ENCODE peak calls at places on chromosome 5, in ten cellular contexts. One of them, this sample, is unnamed.

GRCh38 chr5:10654566-10654965 is 90.7 kb downstream of the ANKRD33B start:
- DNase-seq in foreskin fibroblast: no peak
- DNase-seq in mesothelial cell of epicardium: no peak
- DNase-seq in activated T-cell treated with anti-CD3 and anti-CD28 coated beads, Interleukin-2, amount 50 U/mL, for 72 hours: no peak
- DNase-seq in activated naive CD8-positive, alpha-beta T cell treated with anti-CD3 and anti-CD28 coated beads, Interleukin-2, amount 50 U/mL, for 24 hours: no peak
- DNase-seq in stimulated activated CD4-positive, alpha-beta T cell treated with anti-CD3 and anti-CD28 coated beads, Interleukin-12 subunit alpha, Interleukin-12 subunit beta, amount 100 ng/mL, for 24 hours: no peak
- DNase-seq in anterior cingulate cortex: no peak
- DNase-seq in COLO829: no peak
- DNase-seq in GM23248: no peak
- DNase-seq in heart left ventricle: no peak
- DNase-seq in this sample: no peak

GRCh38 chr5:181166812-181167733 is 19.7 kb downstream of the OR2V2 start:
- DNase-seq in COLO829: no peak
- DNase-seq in activated T-cell treated with anti-CD3 and anti-CD28 coated beads, Interleukin-2, amount 50 U/mL, for 72 hours: no peak
- DNase-seq in heart left ventricle: no peak
- DNase-seq in GM23248: no peak
- DNase-seq in foreskin fibroblast: peak; percentile 45
- DNase-seq in stimulated activated CD4-positive, alpha-beta T cell treated with anti-CD3 and anti-CD28 coated beads, Interleukin-12 subunit alpha, Interleukin-12 subunit beta, amount 100 ng/mL, for 24 hours: no peak
- DNase-seq in activated naive CD8-positive, alpha-beta T cell treated with anti-CD3 and anti-CD28 coated beads, Interleukin-2, amount 50 U/mL, for 24 hours: no peak
- DNase-seq in mesothelial cell of epicardium: no peak
- DNase-seq in anterior cingulate cortex: no peak
- DNase-seq in this sample: no peak

GRCh38 chr5:178516836-178517235 is 73.4 kb downstream of the COL23A1 start:
- DNase-seq in GM23248: no peak
- DNase-seq in anterior cingulate cortex: no peak
- DNase-seq in foreskin fibroblast: no peak
- DNase-seq in activated naive CD8-positive, alpha-beta T cell treated with anti-CD3 and anti-CD28 coated beads, Interleukin-2, amount 50 U/mL, for 24 hours: no peak
- DNase-seq in COLO829: no peak
- DNase-seq in mesothelial cell of epicardium: no peak
- DNase-seq in stimulated activated CD4-positive, alpha-beta T cell treated with anti-CD3 and anti-CD28 coated beads, Interleukin-12 subunit alpha, Interleukin-12 subunit beta, amount 100 ng/mL, for 24 hours: no peak
- DNase-seq in activated T-cell treated with anti-CD3 and anti-CD28 coated beads, Interleukin-2, amount 50 U/mL, for 72 hours: no peak
- DNase-seq in heart left ventricle: no peak
- DNase-seq in this sample: no peak

GRCh38 chr5:150734579-150735384 is 24.0 kb downstream of the DCTN4 start:
- DNase-seq in anterior cingulate cortex: no peak
- DNase-seq in mesothelial cell of epicardium: no peak
- DNase-seq in stimulated activated CD4-positive, alpha-beta T cell treated with anti-CD3 and anti-CD28 coated beads, Interleukin-12 subunit alpha, Interleukin-12 subunit beta, amount 100 ng/mL, for 24 hours: no peak
- DNase-seq in GM23248: no peak
- DNase-seq in activated naive CD8-positive, alpha-beta T cell treated with anti-CD3 and anti-CD28 coated beads, Interleukin-2, amount 50 U/mL, for 24 hours: peak; percentile 10
- DNase-seq in activated T-cell treated with anti-CD3 and anti-CD28 coated beads, Interleukin-2, amount 50 U/mL, for 72 hours: peak; percentile 61
- DNase-seq in heart left ventricle: peak; percentile 68
- DNase-seq in COLO829: no peak
- DNase-seq in foreskin fibroblast: no peak
- DNase-seq in this sample: no peak

GRCh38 chr5:113112435-113112834 is 135.8 kb downstream of the DCP2 start:
- DNase-seq in GM23248: peak; percentile 84
- DNase-seq in mesothelial cell of epicardium: no peak
- DNase-seq in anterior cingulate cortex: no peak
- DNase-seq in activated T-cell treated with anti-CD3 and anti-CD28 coated beads, Interleukin-2, amount 50 U/mL, for 72 hours: no peak
- DNase-seq in stimulated activated CD4-positive, alpha-beta T cell treated with anti-CD3 and anti-CD28 coated beads, Interleukin-12 subunit alpha, Interleukin-12 subunit beta, amount 100 ng/mL, for 24 hours: no peak
- DNase-seq in foreskin fibroblast: peak; percentile 80
- DNase-seq in COLO829: no peak
- DNase-seq in activated naive CD8-positive, alpha-beta T cell treated with anti-CD3 and anti-CD28 coated beads, Interleukin-2, amount 50 U/mL, for 24 hours: no peak
- DNase-seq in heart left ventricle: no peak
- DNase-seq in this sample: no peak

GRCh38 chr5:86570427-86571083 is 47.2 kb upstream of the COX7C start:
- DNase-seq in activated naive CD8-positive, alpha-beta T cell treated with anti-CD3 and anti-CD28 coated beads, Interleukin-2, amount 50 U/mL, for 24 hours: no peak
- DNase-seq in foreskin fibroblast: no peak
- DNase-seq in anterior cingulate cortex: no peak
- DNase-seq in COLO829: no peak
- DNase-seq in stimulated activated CD4-positive, alpha-beta T cell treated with anti-CD3 and anti-CD28 coated beads, Interleukin-12 subunit alpha, Interleukin-12 subunit beta, amount 100 ng/mL, for 24 hours: no peak
- DNase-seq in mesothelial cell of epicardium: no peak
- DNase-seq in activated T-cell treated with anti-CD3 and anti-CD28 coated beads, Interleukin-2, amount 50 U/mL, for 72 hours: no peak
- DNase-seq in GM23248: no peak
- DNase-seq in heart left ventricle: no peak
- DNase-seq in this sample: no peak

GRCh38 chr5:178155065-178155464 is 1.4 kb upstream of the NHP2 start:
- DNase-seq in COLO829: no peak
- DNase-seq in heart left ventricle: no peak
- DNase-seq in anterior cingulate cortex: no peak
- DNase-seq in activated T-cell treated with anti-CD3 and anti-CD28 coated beads, Interleukin-2, amount 50 U/mL, for 72 hours: no peak
- DNase-seq in GM23248: no peak
- DNase-seq in mesothelial cell of epicardium: no peak
- DNase-seq in foreskin fibroblast: no peak
- DNase-seq in stimulated activated CD4-positive, alpha-beta T cell treated with anti-CD3 and anti-CD28 coated beads, Interleukin-12 subunit alpha, Interleukin-12 subunit beta, amount 100 ng/mL, for 24 hours: no peak
- DNase-seq in activated naive CD8-positive, alpha-beta T cell treated with anti-CD3 and anti-CD28 coated beads, Interleukin-2, amount 50 U/mL, for 24 hours: no peak
- DNase-seq in this sample: no peak

GRCh38 chr5:65539827-65540226 is 23.1 kb downstream of the CENPK start:
- DNase-seq in anterior cingulate cortex: no peak
- DNase-seq in mesothelial cell of epicardium: no peak
- DNase-seq in stimulated activated CD4-positive, alpha-beta T cell treated with anti-CD3 and anti-CD28 coated beads, Interleukin-12 subunit alpha, Interleukin-12 subunit beta, amount 100 ng/mL, for 24 hours: no peak
- DNase-seq in activated T-cell treated with anti-CD3 and anti-CD28 coated beads, Interleukin-2, amount 50 U/mL, for 72 hours: no peak
- DNase-seq in activated naive CD8-positive, alpha-beta T cell treated with anti-CD3 and anti-CD28 coated beads, Interleukin-2, amount 50 U/mL, for 24 hours: no peak
- DNase-seq in COLO829: no peak
- DNase-seq in heart left ventricle: no peak
- DNase-seq in GM23248: peak; percentile 10
- DNase-seq in foreskin fibroblast: peak; percentile 5
- DNase-seq in this sample: no peak

GRCh38 chr5:80713640-80714039 is 58.9 kb upstream of the DHFR start:
- DNase-seq in GM23248: no peak
- DNase-seq in activated naive CD8-positive, alpha-beta T cell treated with anti-CD3 and anti-CD28 coated beads, Interleukin-2, amount 50 U/mL, for 24 hours: no peak
- DNase-seq in COLO829: no peak
- DNase-seq in heart left ventricle: no peak
- DNase-seq in foreskin fibroblast: no peak
- DNase-seq in mesothelial cell of epicardium: no peak
- DNase-seq in activated T-cell treated with anti-CD3 and anti-CD28 coated beads, Interleukin-2, amount 50 U/mL, for 72 hours: no peak
- DNase-seq in anterior cingulate cortex: no peak
- DNase-seq in stimulated activated CD4-positive, alpha-beta T cell treated with anti-CD3 and anti-CD28 coated beads, Interleukin-12 subunit alpha, Interleukin-12 subunit beta, amount 100 ng/mL, for 24 hours: no peak
- DNase-seq in this sample: no peak

GRCh38 chr5:177364159-177364962 is 6.6 kb downstream of the RGS14 start:
- DNase-seq in activated T-cell treated with anti-CD3 and anti-CD28 coated beads, Interleukin-2, amount 50 U/mL, for 72 hours: peak; percentile 64
- DNase-seq in anterior cingulate cortex: no peak
- DNase-seq in mesothelial cell of epicardium: no peak
- DNase-seq in heart left ventricle: peak; percentile 18
- DNase-seq in GM23248: peak; percentile 45
- DNase-seq in foreskin fibroblast: peak; percentile 32
- DNase-seq in stimulated activated CD4-positive, alpha-beta T cell treated with anti-CD3 and anti-CD28 coated beads, Interleukin-12 subunit alpha, Interleukin-12 subunit beta, amount 100 ng/mL, for 24 hours: no peak
- DNase-seq in activated naive CD8-positive, alpha-beta T cell treated with anti-CD3 and anti-CD28 coated beads, Interleukin-2, amount 50 U/mL, for 24 hours: no peak
- DNase-seq in COLO829: no peak
- DNase-seq in this sample: no peak

GRCh38 chr5:66239034-66239433 is 94.9 kb downstream of the SREK1 start:
- DNase-seq in stimulated activated CD4-positive, alpha-beta T cell treated with anti-CD3 and anti-CD28 coated beads, Interleukin-12 subunit alpha, Interleukin-12 subunit beta, amount 100 ng/mL, for 24 hours: no peak
- DNase-seq in heart left ventricle: no peak
- DNase-seq in activated T-cell treated with anti-CD3 and anti-CD28 coated beads, Interleukin-2, amount 50 U/mL, for 72 hours: no peak
- DNase-seq in GM23248: no peak
- DNase-seq in activated naive CD8-positive, alpha-beta T cell treated with anti-CD3 and anti-CD28 coated beads, Interleukin-2, amount 50 U/mL, for 24 hours: no peak
- DNase-seq in mesothelial cell of epicardium: no peak
- DNase-seq in anterior cingulate cortex: no peak
- DNase-seq in foreskin fibroblast: no peak
- DNase-seq in COLO829: no peak
- DNase-seq in this sample: no peak

GRCh38 chr5:40276426-40277102 is 403.2 kb upstream of the PTGER4 start:
- DNase-seq in foreskin fibroblast: no peak
- DNase-seq in mesothelial cell of epicardium: no peak
- DNase-seq in stimulated activated CD4-positive, alpha-beta T cell treated with anti-CD3 and anti-CD28 coated beads, Interleukin-12 subunit alpha, Interleukin-12 subunit beta, amount 100 ng/mL, for 24 hours: no peak
- DNase-seq in activated naive CD8-positive, alpha-beta T cell treated with anti-CD3 and anti-CD28 coated beads, Interleukin-2, amount 50 U/mL, for 24 hours: no peak
- DNase-seq in activated T-cell treated with anti-CD3 and anti-CD28 coated beads, Interleukin-2, amount 50 U/mL, for 72 hours: no peak
- DNase-seq in GM23248: no peak
- DNase-seq in COLO829: no peak
- DNase-seq in anterior cingulate cortex: no peak
- DNase-seq in heart left ventricle: no peak
- DNase-seq in this sample: no peak

GRCh38 chr5:132704875-132705274 is 31.1 kb downstream of the IL4 start:
- DNase-seq in heart left ventricle: no peak
- DNase-seq in GM23248: peak; percentile 66
- DNase-seq in mesothelial cell of epicardium: no peak
- DNase-seq in COLO829: no peak
- DNase-seq in activated T-cell treated with anti-CD3 and anti-CD28 coated beads, Interleukin-2, amount 50 U/mL, for 72 hours: no peak
- DNase-seq in activated naive CD8-positive, alpha-beta T cell treated with anti-CD3 and anti-CD28 coated beads, Interleukin-2, amount 50 U/mL, for 24 hours: no peak
- DNase-seq in foreskin fibroblast: peak; percentile 69
- DNase-seq in stimulated activated CD4-positive, alpha-beta T cell treated with anti-CD3 and anti-CD28 coated beads, Interleukin-12 subunit alpha, Interleukin-12 subunit beta, amount 100 ng/mL, for 24 hours: no peak
- DNase-seq in anterior cingulate cortex: no peak
- DNase-seq in this sample: no peak

GRCh38 chr5:52757991-52758390 is 29.7 kb upstream of the ITGA1 start:
- DNase-seq in COLO829: no peak
- DNase-seq in heart left ventricle: no peak
- DNase-seq in activated naive CD8-positive, alpha-beta T cell treated with anti-CD3 and anti-CD28 coated beads, Interleukin-2, amount 50 U/mL, for 24 hours: no peak
- DNase-seq in foreskin fibroblast: no peak
- DNase-seq in activated T-cell treated with anti-CD3 and anti-CD28 coated beads, Interleukin-2, amount 50 U/mL, for 72 hours: no peak
- DNase-seq in anterior cingulate cortex: no peak
- DNase-seq in GM23248: no peak
- DNase-seq in stimulated activated CD4-positive, alpha-beta T cell treated with anti-CD3 and anti-CD28 coated beads, Interleukin-12 subunit alpha, Interleukin-12 subunit beta, amount 100 ng/mL, for 24 hours: no peak
- DNase-seq in mesothelial cell of epicardium: no peak
- DNase-seq in this sample: no peak

GRCh38 chr5:73256012-73256411 is 83.0 kb downstream of the TMEM174 start:
- DNase-seq in foreskin fibroblast: no peak
- DNase-seq in anterior cingulate cortex: no peak
- DNase-seq in mesothelial cell of epicardium: no peak
- DNase-seq in stimulated activated CD4-positive, alpha-beta T cell treated with anti-CD3 and anti-CD28 coated beads, Interleukin-12 subunit alpha, Interleukin-12 subunit beta, amount 100 ng/mL, for 24 hours: no peak
- DNase-seq in GM23248: no peak
- DNase-seq in COLO829: no peak
- DNase-seq in activated naive CD8-positive, alpha-beta T cell treated with anti-CD3 and anti-CD28 coated beads, Interleukin-2, amount 50 U/mL, for 24 hours: no peak
- DNase-seq in activated T-cell treated with anti-CD3 and anti-CD28 coated beads, Interleukin-2, amount 50 U/mL, for 72 hours: no peak
- DNase-seq in heart left ventricle: no peak
- DNase-seq in this sample: no peak

GRCh38 chr5:97112212-97112611 is 30.2 kb downstream of the LIX1 start:
- DNase-seq in mesothelial cell of epicardium: no peak
- DNase-seq in GM23248: no peak
- DNase-seq in heart left ventricle: no peak
- DNase-seq in stimulated activated CD4-positive, alpha-beta T cell treated with anti-CD3 and anti-CD28 coated beads, Interleukin-12 subunit alpha, Interleukin-12 subunit beta, amount 100 ng/mL, for 24 hours: no peak
- DNase-seq in activated T-cell treated with anti-CD3 and anti-CD28 coated beads, Interleukin-2, amount 50 U/mL, for 72 hours: no peak
- DNase-seq in foreskin fibroblast: no peak
- DNase-seq in anterior cingulate cortex: no peak
- DNase-seq in activated naive CD8-positive, alpha-beta T cell treated with anti-CD3 and anti-CD28 coated beads, Interleukin-2, amount 50 U/mL, for 24 hours: no peak
- DNase-seq in COLO829: no peak
- DNase-seq in this sample: no peak

GRCh38 chr5:32984851-32985250 is 273.7 kb downstream of the NPR3 start:
- DNase-seq in heart left ventricle: no peak
- DNase-seq in COLO829: no peak
- DNase-seq in foreskin fibroblast: peak; percentile 68
- DNase-seq in activated T-cell treated with anti-CD3 and anti-CD28 coated beads, Interleukin-2, amount 50 U/mL, for 72 hours: no peak
- DNase-seq in anterior cingulate cortex: no peak
- DNase-seq in stimulated activated CD4-positive, alpha-beta T cell treated with anti-CD3 and anti-CD28 coated beads, Interleukin-12 subunit alpha, Interleukin-12 subunit beta, amount 100 ng/mL, for 24 hours: no peak
- DNase-seq in activated naive CD8-positive, alpha-beta T cell treated with anti-CD3 and anti-CD28 coated beads, Interleukin-2, amount 50 U/mL, for 24 hours: no peak
- DNase-seq in mesothelial cell of epicardium: no peak
- DNase-seq in GM23248: peak; percentile 59
- DNase-seq in this sample: no peak

GRCh38 chr5:139061274-139061673 is 136.9 kb downstream of the SIL1 start:
- DNase-seq in activated T-cell treated with anti-CD3 and anti-CD28 coated beads, Interleukin-2, amount 50 U/mL, for 72 hours: no peak
- DNase-seq in GM23248: peak; percentile 85
- DNase-seq in activated naive CD8-positive, alpha-beta T cell treated with anti-CD3 and anti-CD28 coated beads, Interleukin-2, amount 50 U/mL, for 24 hours: no peak
- DNase-seq in mesothelial cell of epicardium: no peak
- DNase-seq in anterior cingulate cortex: no peak
- DNase-seq in heart left ventricle: peak; percentile 67
- DNase-seq in foreskin fibroblast: peak; percentile 81
- DNase-seq in COLO829: no peak
- DNase-seq in stimulated activated CD4-positive, alpha-beta T cell treated with anti-CD3 and anti-CD28 coated beads, Interleukin-12 subunit alpha, Interleukin-12 subunit beta, amount 100 ng/mL, for 24 hours: no peak
- DNase-seq in this sample: no peak

GRCh38 chr5:157342822-157343402 is 77.0 kb downstream of the CYFIP2 start:
- DNase-seq in activated naive CD8-positive, alpha-beta T cell treated with anti-CD3 and anti-CD28 coated beads, Interleukin-2, amount 50 U/mL, for 24 hours: peak; percentile 51
- DNase-seq in activated T-cell treated with anti-CD3 and anti-CD28 coated beads, Interleukin-2, amount 50 U/mL, for 72 hours: peak; percentile 57
- DNase-seq in heart left ventricle: no peak
- DNase-seq in foreskin fibroblast: peak; percentile 43
- DNase-seq in COLO829: peak; percentile 56
- DNase-seq in anterior cingulate cortex: no peak
- DNase-seq in stimulated activated CD4-positive, alpha-beta T cell treated with anti-CD3 and anti-CD28 coated beads, Interleukin-12 subunit alpha, Interleukin-12 subunit beta, amount 100 ng/mL, for 24 hours: peak; percentile 17
- DNase-seq in mesothelial cell of epicardium: peak; percentile 54
- DNase-seq in GM23248: peak; percentile 65
- DNase-seq in this sample: peak; percentile 88